ENCODE peak calls at places on chromosomes 13 and 19, in ten cellular contexts. S is CD4-positive, alpha-beta memory T cell; U is pancreas; H is dorsolateral prefrontal cortex; B is colonic mucosa; N is A549; T is A673; L is thoracic aorta; J is CD8-positive, alpha-beta T cell; Y is psoas muscle. A is an unnamed sample.

GRCh38 chr19:31890230-31890629 is 455.2 kb upstream of the ZNF507 start:
- DNase-seq in S (no peak), U (no peak), H (no peak), B (no peak), N (no peak), T (no peak), L (no peak), J (no peak), Y (no peak), A (no peak)

GRCh38 chr13:77002590-77003190 is 10.8 kb downstream of the CLN5 start:
- DNase-seq in S (no peak), U (no peak), H (no peak), B (no peak), N (peak; percentile 22), T (peak; percentile 45), L (no peak), J (no peak), Y (no peak), A (no peak)

GRCh38 chr13:91572439-91572838 is 174.0 kb downstream of the GPC5 start:
- DNase-seq in S (no peak), U (no peak), H (no peak), B (no peak), N (no peak), T (no peak), L (no peak), J (no peak), Y (no peak), A (no peak)

GRCh38 chr19:17337675-17338439 is 504 bp downstream of the GTPBP3 start:
- DNase-seq in S (peak; percentile 33), U (peak; percentile 67), H (no peak), B (peak; percentile 51), N (no peak), T (peak; percentile 39), L (no peak), J (peak; percentile 28), Y (no peak), A (no peak)

GRCh38 chr19:45041125-45041524 is 2.3 kb downstream of the CLASRP start:
- DNase-seq in S (no peak), U (no peak), H (no peak), B (no peak), N (no peak), T (no peak), L (no peak), J (no peak), Y (no peak), A (no peak)

GRCh38 chr13:76723551-76724232 is 162.5 kb downstream of the KCTD12 start:
- DNase-seq in S (no peak), U (no peak), H (no peak), B (no peak), N (no peak), T (no peak), L (no peak), J (peak; percentile 17), Y (no peak), A (peak; percentile 21)

GRCh38 chr19:50516456-50516855 is 2.7 kb upstream of the ASPDH start:
- DNase-seq in S (no peak), U (peak; percentile 21), H (no peak), B (no peak), N (no peak), T (no peak), L (no peak), J (no peak), Y (no peak), A (no peak)

GRCh38 chr13:97233499-97233898 is 11.4 kb downstream of the MBNL2 start:
- DNase-seq in S (no peak), U (no peak), H (no peak), B (no peak), N (no peak), T (no peak), L (no peak), J (no peak), Y (no peak), A (no peak)

GRCh38 chr13:98242403-98242802 is 65.3 kb upstream of the RNF113B start:
- DNase-seq in S (no peak), U (no peak), H (no peak), B (no peak), N (no peak), T (no peak), L (no peak), J (no peak), Y (no peak), A (no peak)

GRCh38 chr19:33175886-33176669 is 18.1 kb upstream of the LRP3 start:
- DNase-seq in S (no peak), U (no peak), H (peak; percentile 28), B (no peak), N (peak; percentile 82), T (peak; percentile 30), L (no peak), J (peak; percentile 14), Y (peak; percentile 60), A (no peak)

GRCh38 chr19:35353635-35354034 is 4.6 kb upstream of the FFAR3 start:
- DNase-seq in S (no peak), U (no peak), H (no peak), B (no peak), N (no peak), T (no peak), L (no peak), J (no peak), Y (no peak), A (no peak)

GRCh38 chr19:18419699-18420460 is 682 bp downstream of the SSBP4 start:
- DNase-seq in S (peak; percentile 55), U (peak; percentile 62), H (no peak), B (peak; percentile 74), N (no peak), T (peak; percentile 62), L (no peak), J (peak; percentile 55), Y (peak; percentile 66), A (no peak)
- H3K27ac ChIP-seq in S (peak overlapping the region; percentile 70), U (peak overlapping the region; percentile 58), H (peak overlapping the region; percentile 96), B (peak overlapping the region; percentile 79), N (peak overlapping the region; percentile 96), T (peak overlapping the region; percentile 99), L (peak overlapping the region; percentile 64), J (no peak overlapping the region), Y (peak overlapping the region; percentile 86), A (no peak overlapping the region)

GRCh38 chr13:34347784-34348573 is 530.0 kb downstream of the RFC3 start:
- DNase-seq in S (no peak), U (no peak), H (no peak), B (no peak), N (no peak), T (no peak), L (no peak), J (no peak), Y (no peak), A (no peak)
- H3K27ac ChIP-seq in S (no peak overlapping the region), U (no peak overlapping the region), H (no peak overlapping the region), B (no peak overlapping the region), N (peak overlapping the region; percentile 77), T (no peak overlapping the region), L (no peak overlapping the region), J (no peak overlapping the region), Y (no peak overlapping the region), A (no peak overlapping the region)

DNA sequence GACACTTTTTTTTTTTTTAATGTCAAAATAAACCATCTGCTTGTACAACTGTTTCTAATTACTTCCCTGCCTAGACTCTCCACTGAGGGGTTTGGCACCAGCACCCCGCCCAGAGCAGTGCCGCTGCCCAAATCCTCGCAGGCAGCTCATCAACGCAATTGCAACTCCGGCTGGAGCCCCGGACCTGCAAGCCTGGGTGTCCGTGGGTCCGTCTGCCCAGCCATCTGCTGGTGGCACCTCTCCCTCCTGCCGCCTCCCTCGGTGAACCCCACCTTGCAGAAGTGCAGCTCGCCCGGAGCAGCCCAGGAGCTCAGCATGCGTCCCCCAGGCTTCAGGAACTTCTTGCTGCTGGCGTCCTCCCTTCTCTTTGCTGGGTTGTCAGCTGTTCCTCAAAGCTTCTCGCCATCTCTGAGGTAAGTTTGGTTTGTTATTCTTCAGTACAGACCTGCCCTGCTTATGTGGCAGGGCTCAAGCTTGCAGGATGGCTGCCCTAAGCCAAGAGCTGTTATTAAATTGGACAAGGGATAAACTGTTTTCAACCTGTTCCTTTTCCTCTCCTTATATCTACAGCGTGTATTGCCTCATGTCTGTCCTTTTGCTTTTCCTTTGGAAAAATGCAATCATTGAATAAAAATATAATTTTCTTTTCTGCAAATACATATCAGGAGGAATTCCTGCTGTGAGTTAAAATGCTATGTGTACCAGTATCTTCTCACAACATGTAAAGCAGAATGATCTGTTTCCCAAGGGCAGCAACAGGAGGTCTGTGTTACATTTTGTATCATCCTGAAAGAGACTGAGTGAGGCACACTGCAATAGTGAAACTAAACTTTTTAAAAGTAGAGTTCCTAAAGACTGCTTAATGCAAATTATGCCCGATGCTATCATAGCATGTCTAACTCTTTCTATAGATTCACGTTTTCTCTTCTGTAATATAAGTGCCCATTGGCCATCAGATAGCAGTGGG is at the start of gene ITGBL1:
- DNase-seq in S (no peak), U (no peak), H (no peak), B (no peak), N (no peak), T (peak; percentile 27), L (no peak), J (no peak), Y (peak; percentile 61), A (no peak)
- H3K27ac ChIP-seq in S (no peak within 1 kb of the TSS), U (no peak within 1 kb of the TSS), H (no peak within 1 kb of the TSS), B (no peak within 1 kb of the TSS), N (peak within 1 kb of the TSS; percentile 68), T (no peak within 1 kb of the TSS), L (peak within 1 kb of the TSS; percentile 90), J (no peak within 1 kb of the TSS), Y (no peak within 1 kb of the TSS), A (no peak within 1 kb of the TSS)

GRCh38 chr19:40280608-40281221 is 4.4 kb downstream of the AKT2 start:
- DNase-seq in S (no peak), U (no peak), H (no peak), B (peak; percentile 91), N (no peak), T (no peak), L (no peak), J (no peak), Y (peak; percentile 59), A (no peak)

GRCh38 chr19:40277356-40277755 is 7.8 kb downstream of the AKT2 start:
- DNase-seq in S (no peak), U (no peak), H (no peak), B (no peak), N (no peak), T (no peak), L (no peak), J (no peak), Y (no peak), A (no peak)

GRCh38 chr19:40279761-40280607 is 5.2 kb downstream of the AKT2 start:
- DNase-seq in S (no peak), U (no peak), H (no peak), B (no peak), N (no peak), T (no peak), L (no peak), J (peak; percentile 24), Y (no peak), A (no peak)

GRCh38 chr19:40279120-40279551 is 6.0 kb downstream of the AKT2 start:
- DNase-seq in S (no peak), U (no peak), H (peak; percentile 63), B (peak; percentile 37), N (no peak), T (no peak), L (no peak), J (no peak), Y (peak; percentile 87), A (peak; percentile 73)

DNA sequence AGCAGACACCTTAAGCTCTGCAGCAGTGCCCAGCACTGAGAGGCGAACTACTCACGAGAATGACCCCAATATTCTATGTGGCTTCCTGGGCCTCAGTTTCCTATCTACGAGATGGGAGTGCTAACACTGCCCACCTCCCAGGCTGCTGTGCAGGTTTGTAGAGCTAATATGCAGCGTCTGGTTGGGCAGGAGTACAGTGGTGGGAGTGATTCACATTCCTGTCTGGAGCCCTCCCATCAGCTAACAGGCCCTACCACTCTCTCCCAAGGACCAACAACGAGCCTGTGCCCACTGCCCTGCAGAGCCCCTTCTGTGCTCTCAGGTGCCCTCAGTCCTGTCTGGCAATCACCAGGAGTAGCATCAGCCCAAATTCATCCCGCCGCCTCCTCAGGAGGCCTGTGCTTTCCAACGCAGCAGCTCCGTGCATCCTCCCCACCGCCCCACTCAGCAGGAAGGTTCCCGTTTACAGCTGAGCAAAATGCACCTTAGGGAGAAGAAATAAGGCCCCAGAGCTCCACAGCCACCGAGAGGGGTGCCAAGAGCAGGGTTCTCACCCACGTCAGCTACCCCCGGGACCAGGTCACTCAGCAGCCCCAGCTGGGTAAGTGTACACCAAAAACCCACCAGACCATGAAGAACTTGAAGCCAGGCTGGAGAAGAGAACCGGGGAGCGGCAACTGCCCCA is 6.6 kb downstream of the AKT2 start:
- DNase-seq in S (no peak), U (no peak), H (no peak), B (no peak), N (no peak), T (no peak), L (no peak), J (no peak), Y (no peak), A (no peak)
- H3K27ac ChIP-seq in S (no peak overlapping the region), U (no peak overlapping the region), H (peak overlapping the region; percentile 64), B (peak overlapping the region; percentile 75), N (no peak overlapping the region), T (peak overlapping the region; percentile 70), L (peak overlapping the region; percentile 28), J (no peak overlapping the region), Y (peak overlapping the region; percentile 87), A (peak overlapping the region; percentile 66)